ENCODE peak calls at places on chromosomes 2 and 18, in six cellular contexts. O, K, N, F, Q and Y are unnamed samples.

GRCh38 chr18:1006309-1006708 is 101.6 kb downstream of the ADCYAP1 start:
- DNase-seq in O (no peak), K (no peak), N (no peak), F (no peak), Q (no peak), Y (no peak)

GRCh38 chr2:20568501-20569463 is 82.1 kb downstream of the HS1BP3 start:
- DNase-seq in O (no peak), K (no peak), N (no peak), F (peak; percentile 77), Q (no peak), Y (no peak)

GRCh38 chr2:227717687-227718567 is at the start of gene SLC19A3:
- DNase-seq in O (no peak), K (peak; percentile 95), N (peak; percentile 85), F (peak; percentile 56), Q (peak; percentile 96), Y (peak; percentile 94)

GRCh38 chr2:101041413-101041812 is 39.3 kb downstream of the RPL31 start:
- DNase-seq in O (no peak), K (no peak), N (no peak), F (no peak), Q (no peak), Y (no peak)

GRCh38 chr2:33034784-33035183 is 88.0 kb downstream of the LTBP1 start:
- DNase-seq in O (no peak), K (no peak), N (no peak), F (no peak), Q (no peak), Y (no peak)

GRCh38 chr2:131431336-131431735 is 44.6 kb upstream of the TUBA3D start:
- DNase-seq in O (no peak), K (no peak), N (no peak), F (no peak), Q (no peak), Y (no peak)

GRCh38 chr2:3265471-3265870 is 112.1 kb downstream of the EIPR1 start:
- DNase-seq in O (no peak), K (no peak), N (no peak), F (no peak), Q (no peak), Y (no peak)

GRCh38 chr2:61959381-61960293 is 54.2 kb downstream of the COMMD1 start:
- DNase-seq in O (no peak), K (no peak), N (no peak), F (peak; percentile 62), Q (no peak), Y (no peak)

GRCh38 chr2:119487434-119488244 is 36.6 kb downstream of the SCTR start:
- DNase-seq in O (no peak), K (no peak), N (peak; percentile 83), F (no peak), Q (peak; percentile 83), Y (no peak)